ENCODE peak calls at places on chromosomes 13 and 19, in seven cellular contexts. I, T, F, O, A, D and X are unnamed samples.

GRCh38 chr19:5806133-5806489 is 1.2 kb downstream of the NRTN start:
- DNase-seq in D (no peak), F (no peak), O (no peak), T (no peak), A (no peak), I (no peak), X (no peak)

GRCh38 chr13:49220035-49220855 is at the start of gene MLNR:
- DNase-seq in D (peak; percentile 46), A (no peak), I (no peak), T (no peak), F (peak; percentile 38), O (peak; percentile 44), X (no peak)

GRCh38 chr19:42512743-42513304 is 15.5 kb downstream of the CEACAM1 start:
- DNase-seq in A (no peak), F (no peak), T (no peak), I (no peak), O (no peak), D (no peak), X (no peak)

GRCh38 chr13:30735025-30735967 is at the start of gene ALOX5AP:
- DNase-seq in I (no peak), F (peak; percentile 55), T (no peak), O (no peak), D (no peak), A (no peak), X (no peak)

GRCh38 chr19:18650468-18651001 is 13.7 kb downstream of the KLHL26 start:
- DNase-seq in T (peak; percentile 73), A (no peak), O (peak; percentile 40), F (no peak), I (peak; percentile 84), D (no peak), X (no peak)

GRCh38 chr19:16825312-16826168 is 3.7 kb upstream of the SIN3B start:
- DNase-seq in I (peak; percentile 46), T (no peak), O (peak; percentile 38), D (peak; percentile 59), A (peak; percentile 4), F (no peak), X (no peak)

GRCh38 chr19:28794301-28794700 is 418.6 kb downstream of the UQCRFS1 start:
- DNase-seq in A (no peak), O (no peak), T (no peak), I (no peak), D (no peak), F (no peak), X (no peak)

GRCh38 chr13:97440598-97440997 is 6.6 kb downstream of the RAP2A start:
- DNase-seq in A (no peak), I (no peak), T (no peak), F (no peak), D (no peak), O (no peak), X (no peak)

GRCh38 chr13:26599403-26599802 is 41.9 kb downstream of the WASF3 start:
- DNase-seq in I (no peak), D (peak; percentile 42), T (no peak), A (no peak), F (no peak), O (no peak), X (no peak)

GRCh38 chr13:106911602-106912001 is 343.7 kb upstream of the ARGLU1 start:
- DNase-seq in T (no peak), F (no peak), O (no peak), A (no peak), I (no peak), D (no peak), X (no peak)

GRCh38 chr13:42967660-42968059 is 24.4 kb downstream of the EPSTI1 start:
- DNase-seq in A (no peak), I (no peak), O (peak; percentile 64), D (no peak), F (no peak), T (no peak), X (no peak)